ENCODE peak calls at places on chromosomes 4 and X, in ten cellular contexts. R is IMR-90; N is RPMI7951; P is stimulated activated CD8-positive, alpha-beta memory T cell treated with anti-CD3 and anti-CD28 coated beads, Interleukin-15, amount 100 ng/mL, for 4 hours; G is GM12865; Q is posterior vena cava; T is HT1080; X is NCI-H1092 treated with DMSO at 0.1 percent for 48 hours; V is EL; W is hepatic stellate cell. J is an unnamed sample.

GRCh38 chr4:109912706-109913621 is at the start of gene EGF:
- DNase-seq in R (peak), N (peak), P (no peak), G (no peak), Q (no peak), T (peak), X (no peak), V (peak), W (peak), J (no peak)

GRCh38 chrX:113966791-113967190 is 617.1 kb upstream of the HTR2C start:
- DNase-seq in R (no peak), N (no peak), P (no peak), G (no peak), Q (no peak), T (no peak), X (no peak), V (no peak), W (no peak), J (no peak)

GRCh38 chr4:48388504-48389154 is 47.3 kb downstream of the SLAIN2 start:
- DNase-seq in R (peak), N (peak), P (no peak), G (no peak), Q (no peak), T (no peak), X (no peak), V (peak), W (peak), J (no peak)

GRCh38 chrX:39830414-39830813 is 267.3 kb downstream of the BCOR start:
- DNase-seq in R (no peak), N (no peak), P (no peak), G (no peak), Q (no peak), T (no peak), X (no peak), V (no peak), W (no peak), J (no peak)

GRCh38 chr4:80608285-80608980 is 272.9 kb downstream of the CFAP299 start:
- DNase-seq in R (peak), N (no peak), P (no peak), G (no peak), Q (no peak), T (no peak), X (no peak), V (no peak), W (no peak), J (no peak)

GRCh38 chr4:15963568-15963967 is 593 bp upstream of the FGFBP2 start:
- DNase-seq in R (no peak), N (no peak), P (peak), G (no peak), Q (no peak), T (no peak), X (no peak), V (no peak), W (no peak), J (no peak)

GRCh38 chr4:3482707-3483106 is 19.6 kb downstream of the DOK7 start:
- DNase-seq in R (no peak), N (no peak), P (no peak), G (no peak), Q (no peak), T (no peak), X (no peak), V (no peak), W (no peak), J (no peak)

GRCh38 chrX:55026143-55026542 is 4.6 kb downstream of the ALAS2 start:
- DNase-seq in R (peak), N (peak), P (no peak), G (no peak), Q (no peak), T (peak), X (no peak), V (no peak), W (no peak), J (no peak)

GRCh38 chr4:10682397-10682796 is 2.2 kb downstream of the CLNK start:
- DNase-seq in R (no peak), N (no peak), P (no peak), G (no peak), Q (no peak), T (no peak), X (no peak), V (no peak), W (no peak), J (no peak)

GRCh38 chrX:25226151-25226550 is 210.4 kb upstream of the ARX start:
- DNase-seq in R (no peak), N (no peak), P (no peak), G (no peak), Q (no peak), T (no peak), X (no peak), V (no peak), W (no peak), J (no peak)

GRCh38 chrX:19709812-19710518 is 177.4 kb downstream of the SH3KBP1 start:
- DNase-seq in R (peak), N (peak), P (no peak), G (no peak), Q (no peak), T (peak), X (no peak), V (peak), W (peak), J (no peak)

GRCh38 chrX:100319716-100320115 is 90.4 kb downstream of the PCDH19 start:
- DNase-seq in R (no peak), N (no peak), P (no peak), G (no peak), Q (no peak), T (no peak), X (no peak), V (no peak), W (no peak), J (no peak)

GRCh38 chr4:24765331-24765990 is 29.9 kb upstream of the SOD3 start:
- DNase-seq in R (peak), N (peak), P (no peak), G (no peak), Q (no peak), T (no peak), X (no peak), V (peak), W (no peak), J (no peak)

GRCh38 chrX:107537815-107538214 is 88.4 kb downstream of the FRMPD3 start:
- DNase-seq in R (peak), N (peak), P (no peak), G (peak), Q (no peak), T (peak), X (peak), V (peak), W (no peak), J (no peak)

GRCh38 chr4:11497972-11498371 is 69.3 kb upstream of the HS3ST1 start:
- DNase-seq in R (no peak), N (no peak), P (no peak), G (no peak), Q (no peak), T (peak), X (no peak), V (no peak), W (no peak), J (no peak)

GRCh38 chrX:9662148-9662547 is 103.5 kb downstream of the GPR143 start:
- DNase-seq in R (peak), N (peak), P (no peak), G (no peak), Q (no peak), T (peak), X (no peak), V (peak), W (peak), J (no peak)

GRCh38 chrX:85544609-85545008 is 165.1 kb upstream of the POF1B start:
- DNase-seq in R (no peak), N (no peak), P (no peak), G (no peak), Q (no peak), T (no peak), X (no peak), V (no peak), W (no peak), J (no peak)

GRCh38 chrX:31658360-31658759 is 586.5 kb upstream of the FTHL17 start:
- DNase-seq in R (peak), N (peak), P (no peak), G (peak), Q (no peak), T (no peak), X (peak), V (peak), W (peak), J (no peak)

GRCh38 chr4:41660350-41660749 is 88.2 kb downstream of the PHOX2B start:
- DNase-seq in R (no peak), N (no peak), P (no peak), G (no peak), Q (no peak), T (no peak), X (no peak), V (no peak), W (no peak), J (no peak)

GRCh38 chr4:98394134-98394533 is 132.9 kb downstream of the RAP1GDS1 start:
- DNase-seq in R (peak), N (no peak), P (no peak), G (no peak), Q (no peak), T (peak), X (no peak), V (no peak), W (no peak), J (no peak)

GRCh38 chrX:101397779-101398178 is 7.0 kb downstream of the RPL36A start:
- DNase-seq in R (peak), N (no peak), P (no peak), G (no peak), Q (no peak), T (no peak), X (no peak), V (no peak), W (no peak), J (no peak)

GRCh38 chr4:185716008-185716976 is 95.7 kb downstream of the SORBS2 start:
- DNase-seq in R (no peak), N (no peak), P (no peak), G (no peak), Q (no peak), T (no peak), X (peak), V (no peak), W (no peak), J (peak)

GRCh38 chrX:129701624-129702069 is 37.1 kb upstream of the XPNPEP2 start:
- DNase-seq in R (peak), N (no peak), P (no peak), G (no peak), Q (peak), T (no peak), X (no peak), V (no peak), W (no peak), J (no peak)

GRCh38 chr4:2441393-2442174 is 22.8 kb downstream of the CFAP99 start:
- DNase-seq in R (peak), N (peak), P (peak), G (peak), Q (no peak), T (peak), X (peak), V (peak), W (peak), J (no peak)

GRCh38 chr4:154329268-154329858 is 162.2 kb downstream of the DCHS2 start:
- DNase-seq in R (peak), N (peak), P (no peak), G (peak), Q (no peak), T (peak), X (no peak), V (peak), W (no peak), J (peak)

GRCh38 chrX:2710496-2710895 is 19.4 kb downstream of the CD99 start:
- DNase-seq in R (no peak), N (peak), P (no peak), G (no peak), Q (no peak), T (peak), X (no peak), V (no peak), W (no peak), J (no peak)

J was measured in DMS79 treated with DMSO at 0.1 percent for 48 hours.